ENCODE peak calls at places on chromosome 20, in eight cellular contexts. P is vagina, T is stomach, A is heart left ventricle, M is tibial nerve, E is adrenal gland, B is H1, K is IMR-90. Q is an unnamed sample.

GRCh38 chr20:62876826-62877728 is 15.5 kb upstream of the TCFL5 start:
- DNase-seq in P (no peak), T (no peak), A (peak), M (peak), E (peak), B (no peak), K (no peak), Q (peak)

GRCh38 chr20:36821964-36822437 is 48.4 kb upstream of the DSN1 start:
- DNase-seq in P (no peak), T (peak), A (no peak), M (no peak), E (no peak), B (no peak), K (no peak), Q (no peak)

GRCh38 chr20:51586005-51586440 is 43.5 kb upstream of the NFATC2 start:
- DNase-seq in P (no peak), T (no peak), A (no peak), M (no peak), E (no peak), B (no peak), K (peak), Q (no peak)

GRCh38 chr20:19850190-19850533 is 92.1 kb downstream of the RIN2 start:
- DNase-seq in P (no peak), T (no peak), A (no peak), M (peak), E (no peak), B (no peak), K (no peak), Q (peak)

GRCh38 chr20:44129996-44130718 is 56.8 kb downstream of the JPH2 start:
- DNase-seq in P (no peak), T (no peak), A (no peak), M (no peak), E (no peak), B (no peak), K (peak), Q (peak)

GRCh38 chr20:47999166-47999565 is 213.9 kb upstream of the SULF2 start:
- DNase-seq in P (no peak), T (no peak), A (no peak), M (no peak), E (no peak), B (no peak), K (no peak), Q (no peak)

GRCh38 chr20:9375221-9375681 is 139.1 kb upstream of the LAMP5 start:
- DNase-seq in P (no peak), T (no peak), A (no peak), M (no peak), E (no peak), B (no peak), K (peak), Q (no peak)

GRCh38 chr20:19875746-19876145 is 117.7 kb downstream of the RIN2 start:
- DNase-seq in P (no peak), T (no peak), A (peak), M (no peak), E (no peak), B (no peak), K (no peak), Q (no peak)

GRCh38 chr20:45781391-45781931 is 10.2 kb downstream of the WFDC3 start:
- DNase-seq in P (no peak), T (peak), A (no peak), M (no peak), E (no peak), B (no peak), K (peak), Q (no peak)

GRCh38 chr20:25484911-25485511 is 77.5 kb downstream of the GINS1 start:
- DNase-seq in P (no peak), T (no peak), A (no peak), M (no peak), E (no peak), B (no peak), K (no peak), Q (no peak)

GRCh38 chr20:25126630-25127029 is 44.7 kb upstream of the VSX1 start:
- DNase-seq in P (peak), T (no peak), A (no peak), M (no peak), E (no peak), B (peak), K (no peak), Q (no peak)

GRCh38 chr20:49646126-49646525 is 67.6 kb downstream of the B4GALT5 start:
- DNase-seq in P (no peak), T (no peak), A (no peak), M (no peak), E (peak), B (no peak), K (peak), Q (no peak)

GRCh38 chr20:50129662-50130345 is 16.9 kb upstream of the UBE2V1 start:
- DNase-seq in P (no peak), T (no peak), A (no peak), M (no peak), E (no peak), B (no peak), K (peak), Q (peak)

GRCh38 chr20:8853805-8854338 is 215.0 kb upstream of the PLCB4 start:
- DNase-seq in P (no peak), T (no peak), A (peak), M (peak), E (peak), B (no peak), K (peak), Q (no peak)

GRCh38 chr20:694496-694895 is 18.9 kb upstream of the SCRT2 start:
- DNase-seq in P (no peak), T (no peak), A (no peak), M (no peak), E (no peak), B (no peak), K (no peak), Q (peak)

GRCh38 chr20:11917663-11918062 is at the start of gene BTBD3:
- DNase-seq in P (no peak), T (peak), A (peak), M (no peak), E (peak), B (no peak), K (peak), Q (peak)

GRCh38 chr20:41631826-41632225 is 13.6 kb upstream of the CHD6 start:
- DNase-seq in P (no peak), T (no peak), A (peak), M (peak), E (peak), B (no peak), K (peak), Q (no peak)

GRCh38 chr20:48052492-48052870 is 267.2 kb upstream of the SULF2 start:
- DNase-seq in P (no peak), T (no peak), A (no peak), M (no peak), E (no peak), B (no peak), K (no peak), Q (no peak)

GRCh38 chr20:38181207-38181693 is 16.2 kb upstream of the TGM2 start:
- DNase-seq in P (no peak), T (no peak), A (no peak), M (no peak), E (peak), B (no peak), K (no peak), Q (peak)

GRCh38 chr20:1858859-1859258 is 36.3 kb upstream of the SIRPA start:
- DNase-seq in P (no peak), T (no peak), A (no peak), M (no peak), E (no peak), B (no peak), K (peak), Q (no peak)

GRCh38 chr20:61518424-61518951 is 266.4 kb downstream of the CDH4 start:
- DNase-seq in P (no peak), T (no peak), A (no peak), M (no peak), E (no peak), B (no peak), K (no peak), Q (no peak)

GRCh38 chr20:23625236-23625964 is 12.4 kb downstream of the CST3 start:
- DNase-seq in P (no peak), T (no peak), A (no peak), M (no peak), E (no peak), B (no peak), K (no peak), Q (no peak)

GRCh38 chr20:21710863-21711431 is 5.5 kb downstream of the PAX1 start:
- DNase-seq in P (no peak), T (no peak), A (no peak), M (no peak), E (no peak), B (no peak), K (no peak), Q (no peak)

GRCh38 chr20:23229989-23230388 is 120.6 kb upstream of the NXT1 start:
- DNase-seq in P (peak), T (no peak), A (no peak), M (no peak), E (no peak), B (peak), K (no peak), Q (no peak)

GRCh38 chr20:12156252-12156651 is 238.6 kb downstream of the BTBD3 start:
- DNase-seq in P (no peak), T (no peak), A (no peak), M (no peak), E (no peak), B (no peak), K (no peak), Q (no peak)

GRCh38 chr20:36736451-36737182 is 9.3 kb downstream of the NDRG3 start:
- DNase-seq in P (no peak), T (no peak), A (no peak), M (no peak), E (no peak), B (no peak), K (no peak), Q (no peak)

GRCh38 chr20:9609892-9610502 is 95.6 kb downstream of the LAMP5 start:
- DNase-seq in P (no peak), T (peak), A (peak), M (peak), E (peak), B (peak), K (peak), Q (no peak)

GRCh38 chr20:34084227-34084923 is 27.7 kb downstream of the EIF2S2 start:
- DNase-seq in P (no peak), T (no peak), A (no peak), M (no peak), E (no peak), B (no peak), K (no peak), Q (peak)

GRCh38 chr20:6828794-6829423 is 61.4 kb downstream of the BMP2 start:
- DNase-seq in P (no peak), T (peak), A (peak), M (peak), E (peak), B (peak), K (peak), Q (no peak)

DNA sequence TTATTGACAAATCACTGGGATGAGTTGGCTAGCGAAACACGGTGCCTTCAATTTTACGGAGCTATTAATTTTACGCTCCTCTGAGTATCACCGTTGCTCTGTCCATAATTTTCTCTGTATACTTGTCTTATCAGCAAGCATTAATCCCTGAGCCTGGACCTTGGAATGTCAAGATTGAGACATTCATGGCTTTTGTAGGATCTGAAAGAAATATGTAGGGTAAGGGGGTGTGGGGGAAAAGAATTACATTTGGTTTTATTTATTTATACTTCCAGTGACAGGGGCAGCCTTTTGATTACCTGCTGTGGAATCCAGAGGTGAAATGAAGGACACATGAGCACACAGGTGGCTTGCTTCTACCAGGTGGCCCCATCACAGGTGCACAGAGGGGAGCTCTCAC is 46.6 kb downstream of the DTD1 start:
- DNase-seq in P (no peak), T (no peak), A (no peak), M (no peak), E (no peak), B (no peak), K (no peak), Q (no peak)
- H3K27ac ChIP-seq in P (no peak), T (no peak), A (no peak), M (no peak), E (no peak), B (no peak), K (no peak), Q (no peak)

GRCh38 chr20:64079273-64080012 is at the start of gene RGS19:
- DNase-seq in P (no peak), T (peak), A (peak), M (peak), E (peak), B (peak), K (peak), Q (peak)

GRCh38 chr20:64081620-64081964 is 1.7 kb downstream of the OPRL1 start:
- DNase-seq in P (no peak), T (no peak), A (no peak), M (no peak), E (no peak), B (no peak), K (no peak), Q (no peak)

GRCh38 chr20:64078934-64079272 is 415 bp downstream of the RGS19 start:
- DNase-seq in P (no peak), T (no peak), A (no peak), M (no peak), E (no peak), B (no peak), K (no peak), Q (no peak)

GRCh38 chr20:64080813-64081619 is 1.1 kb downstream of the OPRL1 start:
- DNase-seq in P (no peak), T (no peak), A (no peak), M (no peak), E (no peak), B (no peak), K (no peak), Q (no peak)

GRCh38 chr20:64080013-64080812 is at the start of gene OPRL1:
- DNase-seq in P (no peak), T (no peak), A (no peak), M (no peak), E (peak), B (peak), K (no peak), Q (no peak)
- TF ChIP-seq POLR2A in P (no peak), T (no peak), A (no peak), M (no peak), E (peak), B (no peak), K (no peak), Q (no peak)

GRCh38 chr20:32207626-32208498 is at the start of the genes PLAGL2 and POFUT1:
- DNase-seq in P (no peak), T (peak), A (peak), M (peak), E (peak), B (peak), K (peak), Q (peak)
- H3K27ac ChIP-seq in P (peak), T (peak), A (peak), M (peak), E (peak), B (peak), K (peak), Q (peak)

DNA sequence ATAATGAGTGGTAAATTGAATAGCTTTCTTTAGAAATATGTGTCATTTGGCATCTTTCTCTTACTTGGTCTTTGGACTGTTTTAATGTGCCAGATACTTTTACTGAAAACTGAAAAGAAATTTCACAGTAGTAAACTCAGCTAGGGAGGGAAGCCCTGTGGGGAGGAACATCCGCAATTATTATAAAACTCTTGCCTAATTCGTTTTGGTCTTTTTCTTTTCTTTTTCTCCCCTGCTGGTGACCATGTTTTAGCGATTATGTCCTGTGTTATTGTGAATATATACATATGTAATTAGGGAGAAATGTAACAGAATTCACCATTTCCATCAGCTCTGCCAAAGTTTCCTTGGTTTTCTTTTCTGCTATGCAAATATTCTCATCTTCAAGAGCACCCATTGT is 1.7 kb downstream of the DOK5 start:
- DNase-seq in P (no peak), T (no peak), A (no peak), M (no peak), E (no peak), B (no peak), K (no peak), Q (no peak)
- TF ChIP-seq POLR2A in P (no peak), T (no peak), A (no peak), M (no peak), E (no peak), B (no peak), K (no peak), Q (no peak)

GRCh38 chr20:32326507-32326851 is 31.7 kb upstream of the ASXL1 start:
- DNase-seq in P (no peak), T (no peak), A (no peak), M (no peak), E (no peak), B (no peak), K (peak), Q (no peak)
- H3K27ac ChIP-seq in P (no peak), T (peak), A (no peak), M (no peak), E (no peak), B (no peak), K (no peak), Q (no peak)

Q was measured in sigmoid colon.